ENCODE peak calls at places on chromosomes 1 and 21, in five cellular contexts. N, K, I, D and C are unnamed samples.

GRCh38 chr1:77220687-77221463 is 1.6 kb upstream of the PIGK start:
- DNase-seq in N (no peak), K (no peak), I (no peak), D (no peak), C (no peak)

GRCh38 chr1:244325056-244325764 is 126.5 kb downstream of the ADSS2 start:
- DNase-seq in N (no peak), K (no peak), I (no peak), D (no peak), C (no peak)

GRCh38 chr1:204829133-204829532 is 41.5 kb upstream of the NFASC start:
- DNase-seq in N (no peak), K (no peak), I (peak; percentile 79), D (no peak), C (no peak)

GRCh38 chr1:218674280-218674773 is 329.2 kb downstream of the TGFB2 start:
- DNase-seq in N (no peak), K (no peak), I (peak; percentile 60), D (peak; percentile 98), C (no peak)

GRCh38 chr1:202621446-202621845 is 88.8 kb downstream of the SYT2 start:
- DNase-seq in N (no peak), K (no peak), I (no peak), D (no peak), C (no peak)

GRCh38 chr1:40650075-40650474 is 15.4 kb downstream of the RIMS3 start:
- DNase-seq in N (no peak), K (no peak), I (no peak), D (peak; percentile 69), C (no peak)

GRCh38 chr1:97668945-97669344 is 251.9 kb downstream of the DPYD start:
- DNase-seq in N (no peak), K (no peak), I (no peak), D (peak; percentile 37), C (no peak)

GRCh38 chr1:199112365-199112764 is 473.5 kb downstream of the PTPRC start:
- DNase-seq in N (no peak), K (no peak), I (no peak), D (no peak), C (no peak)

GRCh38 chr1:239608469-239608868 is 222.1 kb downstream of the CHRM3 start:
- DNase-seq in N (no peak), K (no peak), I (no peak), D (no peak), C (no peak)

GRCh38 chr1:25673456-25673855 is 56.9 kb downstream of the MAN1C1 start:
- DNase-seq in N (no peak), K (no peak), I (no peak), D (no peak), C (no peak)

GRCh38 chr1:217617120-217617519 is 13.8 kb downstream of the GPATCH2 start:
- DNase-seq in N (no peak), K (no peak), I (no peak), D (no peak), C (no peak)

GRCh38 chr1:161421456-161421855 is 53.8 kb upstream of the CFAP126 start:
- DNase-seq in N (no peak), K (no peak), I (no peak), D (no peak), C (no peak)

GRCh38 chr1:41357451-41358151 is 3.6 kb upstream of the FOXO6 start:
- DNase-seq in N (no peak), K (peak; percentile 10), I (no peak), D (peak; percentile 44), C (no peak)

GRCh38 chr1:78157162-78157561 is 111.4 kb downstream of the GIPC2 start:
- DNase-seq in N (no peak), K (no peak), I (no peak), D (no peak), C (no peak)

GRCh38 chr1:94025383-94026340 is 95.3 kb downstream of the ABCA4 start:
- DNase-seq in N (no peak), K (peak; percentile 39), I (no peak), D (peak; percentile 67), C (no peak)

GRCh38 chr21:44005071-44005470 is 7.0 kb upstream of the TRAPPC10 start:
- DNase-seq in N (no peak), K (no peak), I (no peak), D (no peak), C (no peak)

GRCh38 chr21:42063206-42063577 is 7.9 kb upstream of the UMODL1 start:
- DNase-seq in N (no peak), K (no peak), I (peak; percentile 67), D (no peak), C (no peak)

GRCh38 chr21:44994016-44994365 is 54.2 kb downstream of the SLX9 start:
- DNase-seq in N (no peak), K (no peak), I (peak; percentile 70), D (no peak), C (peak; percentile 80)

GRCh38 chr1:118785246-118785645 is 202.9 kb downstream of the TBX15 start:
- DNase-seq in N (no peak), K (no peak), I (peak; percentile 59), D (no peak), C (peak; percentile 53)

GRCh38 chr1:60427701-60428100 is 354.1 kb upstream of the C1orf87 start:
- DNase-seq in N (no peak), K (no peak), I (no peak), D (no peak), C (no peak)

GRCh38 chr1:1004780-1005697 is 5.1 kb upstream of the HES4 start:
- DNase-seq in N (peak; percentile 69), K (peak; percentile 64), I (peak; percentile 80), D (peak; percentile 76), C (peak; percentile 67)

GRCh38 chr1:204130178-204130577 is 21.7 kb downstream of the ETNK2 start:
- DNase-seq in N (peak; percentile 94), K (peak; percentile 95), I (peak; percentile 80), D (no peak), C (no peak)

GRCh38 chr1:54571803-54572202 is 23.8 kb downstream of the ACOT11 start:
- DNase-seq in N (no peak), K (no peak), I (peak; percentile 22), D (peak; percentile 84), C (no peak)
- H3K4me1 ChIP-seq in N (no peaks in the 10 kb centered on the region), K (no peaks in the 10 kb centered on the region), I (peaks cover 6% of the 10 kb centered on the region), D (peaks cover 13% of the 10 kb centered on the region), C (peaks cover 80% of the 10 kb centered on the region)

DNA sequence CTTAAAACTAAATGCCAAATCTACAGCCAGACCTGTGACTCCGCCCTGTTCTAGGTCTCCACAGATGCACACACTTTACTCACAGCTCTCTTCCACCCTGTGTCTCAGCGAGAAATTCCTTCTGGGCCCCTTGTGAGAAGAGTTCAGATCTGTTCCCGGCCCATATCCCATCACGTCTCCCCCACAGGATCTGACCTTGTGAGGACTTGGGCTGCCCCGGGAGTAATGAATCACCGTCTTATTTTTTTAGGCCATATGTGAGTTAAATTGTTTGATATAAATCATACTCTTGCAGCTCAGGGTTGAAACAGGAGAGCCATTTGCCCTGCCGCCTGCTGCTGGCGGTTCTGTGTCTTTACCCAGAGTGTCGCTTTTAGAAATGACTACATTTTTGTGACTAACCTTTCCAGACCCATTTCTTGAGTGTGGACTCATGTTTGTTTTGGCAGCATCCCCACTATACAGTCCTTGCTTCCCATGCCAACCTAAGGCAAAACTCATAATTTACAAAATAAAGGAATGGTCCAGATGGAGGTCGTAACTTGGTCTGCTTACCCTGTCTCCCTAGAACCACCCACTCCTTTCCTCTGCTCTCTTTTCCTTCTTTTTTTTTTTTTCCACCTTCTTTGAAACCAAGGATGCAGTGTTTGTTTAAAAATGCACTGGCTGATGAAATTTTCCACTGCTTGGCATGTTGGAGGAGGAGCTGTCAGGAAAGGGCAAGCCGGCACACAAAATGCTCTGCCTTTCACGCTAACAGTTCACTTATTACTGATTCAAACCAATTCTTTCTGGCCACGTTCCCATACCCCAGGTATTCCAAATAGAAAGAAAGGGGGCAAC is 98.0 kb upstream of the C1orf105 start:
- DNase-seq in N (no peak), K (peak; percentile 34), I (peak; percentile 72), D (peak; percentile 34), C (peak; percentile 51)
- H3K4me3 ChIP-seq in N (no peak overlapping the region), K (no peak overlapping the region), I (peak overlapping the region; percentile 38), D (no peak overlapping the region), C (no peak overlapping the region)

GRCh38 chr1:8374812-8375211 is 56.9 kb downstream of the SLC45A1 start:
- DNase-seq in N (no peak), K (no peak), I (no peak), D (peak; percentile 82), C (no peak)
- H3K4me1 ChIP-seq in N (peaks cover 57% of the 10 kb centered on the region), K (peaks cover 70% of the 10 kb centered on the region), I (peaks cover 68% of the 10 kb centered on the region), D (peaks cover 10% of the 10 kb centered on the region), C (peaks cover 96% of the 10 kb centered on the region)

DNA sequence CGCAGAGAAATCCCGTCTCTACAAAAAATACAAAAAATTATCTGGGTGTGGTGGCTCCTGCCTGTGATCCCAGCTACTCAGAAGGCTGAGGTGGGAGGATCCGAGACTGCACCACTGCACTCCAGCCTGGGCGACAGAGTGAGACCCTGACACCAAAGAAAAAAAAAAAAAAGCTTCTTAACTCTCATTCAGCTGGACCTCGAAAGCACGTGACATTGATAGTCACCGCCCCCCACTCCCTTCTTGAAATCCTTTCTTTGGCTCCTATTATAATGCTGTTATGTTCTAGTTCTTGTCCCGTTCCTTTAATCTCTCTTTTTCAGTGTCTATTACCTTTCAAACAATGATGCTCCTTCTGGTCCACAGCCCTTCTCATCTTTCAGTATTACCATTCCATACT is 2.0 kb downstream of the TESK2 start:
- DNase-seq in N (no peak), K (no peak), I (no peak), D (no peak), C (no peak)
- H3K4me3 ChIP-seq in N (no peak overlapping the region), K (no peak overlapping the region), I (no peak overlapping the region), D (no peak overlapping the region), C (no peak overlapping the region)

GRCh38 chr1:43779805-43780403 is 72.6 kb downstream of the ST3GAL3 start:
- DNase-seq in N (no peak), K (no peak), I (no peak), D (no peak), C (no peak)
- H3K4me1 ChIP-seq in N (no peaks in the 10 kb centered on the region), K (no peaks in the 10 kb centered on the region), I (peaks cover 3% of the 10 kb centered on the region), D (no peaks in the 10 kb centered on the region), C (peaks cover 47% of the 10 kb centered on the region)

DNA sequence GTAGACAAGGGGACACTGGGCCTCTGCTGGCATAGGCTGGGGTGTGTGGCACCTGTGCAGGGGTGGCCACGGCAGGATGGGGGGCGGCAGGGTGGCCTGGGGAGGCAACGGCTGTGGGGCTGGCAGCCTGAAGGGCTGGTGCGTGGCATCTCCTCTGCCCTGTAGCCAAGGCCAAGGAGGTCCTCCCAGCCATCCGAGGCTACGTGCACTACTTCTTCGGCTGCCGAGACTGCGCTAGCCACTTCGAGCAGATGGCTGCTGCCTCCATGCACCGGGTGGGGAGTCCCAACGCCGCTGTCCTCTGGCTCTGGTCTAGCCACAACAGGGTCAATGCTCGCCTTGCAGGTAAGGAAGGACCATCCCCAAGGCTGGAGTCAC is 36.0 kb upstream of the LHX4 start:
- DNase-seq in N (no peak), K (no peak), I (no peak), D (no peak), C (no peak)
- H3K4me3 ChIP-seq in N (no peak overlapping the region), K (no peak overlapping the region), I (no peak overlapping the region), D (no peak overlapping the region), C (no peak overlapping the region)

GRCh38 chr1:37472281-37472680 is 2.1 kb upstream of the ZC3H12A start:
- DNase-seq in N (no peak), K (no peak), I (no peak), D (no peak), C (no peak)

GRCh38 chr1:37474697-37475379 is 458 bp downstream of the ZC3H12A start:
- DNase-seq in N (no peak), K (peak; percentile 50), I (peak; percentile 88), D (peak; percentile 22), C (peak; percentile 76)

GRCh38 chr1:37474051-37474696 is at the start of gene ZC3H12A:
- DNase-seq in N (peak; percentile 96), K (peak; percentile 95), I (peak; percentile 98), D (peak; percentile 91), C (peak; percentile 94)

GRCh38 chr1:37472994-37473393 is 1.4 kb upstream of the ZC3H12A start:
- DNase-seq in N (no peak), K (no peak), I (no peak), D (no peak), C (no peak)

GRCh38 chr1:37473431-37474050 is 839 bp upstream of the ZC3H12A start:
- DNase-seq in N (no peak), K (peak; percentile 27), I (no peak), D (peak; percentile 56), C (no peak)
- H3K4me1 ChIP-seq in N (peaks cover 57% of the 10 kb centered on the region), K (peaks cover 69% of the 10 kb centered on the region), I (peaks cover 58% of the 10 kb centered on the region), D (peaks cover 29% of the 10 kb centered on the region), C (peaks cover 58% of the 10 kb centered on the region)